ENCODE peak calls at places on chromosomes 7 and 10, in eight cellular contexts. U is K562, T is upper lobe of left lung, Q is suprapubic skin, Y is stomach, I is esophagus muscularis mucosa, V is transverse colon, R is HCT116. F is an unnamed sample.

GRCh38 chr7:28626629-28627262 is 214.4 kb downstream of the CREB5 start:
- DNase-seq in I (no peak), V (no peak), R (peak; percentile 40), Q (no peak), Y (no peak), T (no peak), U (peak; percentile 45), F (no peak)

GRCh38 chr7:148921806-148922205 is 37.7 kb upstream of the EZH2 start:
- DNase-seq in Y (peak; percentile 79), T (no peak), I (no peak), R (no peak), V (peak; percentile 73), U (no peak), Q (peak; percentile 40), F (no peak)

GRCh38 chr7:111561909-111562732 is at the start of gene IMMP2L:
- DNase-seq in T (peak; percentile 99), Y (peak; percentile 91), Q (peak; percentile 88), U (peak; percentile 98), I (peak; percentile 94), V (peak; percentile 92), R (peak; percentile 77), F (peak; percentile 77)

GRCh38 chr7:8389898-8390642 is 43.3 kb upstream of the NXPH1 start:
- DNase-seq in T (peak; percentile 0), I (no peak), Y (no peak), Q (no peak), R (peak; percentile 53), V (no peak), U (peak; percentile 86), F (no peak)

GRCh38 chr10:12130237-12130872 is 878 bp downstream of the SEC61A2 start:
- DNase-seq in Y (no peak), U (peak; percentile 71), T (no peak), I (no peak), Q (no peak), V (peak; percentile 19), R (peak; percentile 64), F (no peak)

GRCh38 chr7:69860486-69860885 is 262.2 kb downstream of the AUTS2 start:
- DNase-seq in U (no peak), R (no peak), Y (no peak), T (no peak), V (no peak), I (no peak), Q (no peak), F (no peak)

GRCh38 chr7:64997927-64998391 is 7.1 kb upstream of the ZNF117 start:
- DNase-seq in Q (no peak), T (no peak), U (no peak), Y (peak; percentile 75), V (no peak), R (no peak), I (no peak), F (peak; percentile 68)

GRCh38 chr10:70887804-70888800 is at the start of gene PCBD1:
- DNase-seq in Q (peak; percentile 85), U (peak; percentile 83), V (peak; percentile 86), T (peak; percentile 97), R (peak; percentile 54), I (no peak), Y (peak; percentile 86), F (peak; percentile 34)

GRCh38 chr10:116170815-116171250 is 102.2 kb downstream of the GFRA1 start:
- DNase-seq in U (no peak), Q (no peak), Y (no peak), R (no peak), T (no peak), I (no peak), V (no peak), F (no peak)

GRCh38 chr7:12921751-12922345 is 234.4 kb downstream of the ARL4A start:
- DNase-seq in T (no peak), Y (peak; percentile 31), R (no peak), V (peak; percentile 68), Q (no peak), I (no peak), U (no peak), F (no peak)

GRCh38 chr10:84783909-84784308 is 455.5 kb downstream of the CCSER2 start:
- DNase-seq in U (no peak), R (no peak), T (no peak), I (no peak), Q (no peak), Y (no peak), V (no peak), F (no peak)

GRCh38 chr7:43004076-43004475 is 71.9 kb downstream of the MRPL32 start:
- DNase-seq in Q (no peak), V (no peak), I (peak; percentile 37), T (no peak), R (no peak), U (peak; percentile 64), Y (no peak), F (no peak)

GRCh38 chr10:33129181-33129928 is 171.3 kb upstream of the ITGB1 start:
- DNase-seq in T (no peak), V (no peak), I (no peak), Y (no peak), U (no peak), R (no peak), Q (no peak), F (no peak)

GRCh38 chr10:115857856-115858255 is 415.1 kb downstream of the GFRA1 start:
- DNase-seq in V (no peak), I (no peak), Y (no peak), Q (no peak), T (no peak), R (no peak), U (no peak), F (no peak)

GRCh38 chr7:68917041-68917651 is 681.1 kb upstream of the AUTS2 start:
- DNase-seq in R (no peak), I (no peak), Y (no peak), U (no peak), V (no peak), T (no peak), Q (no peak), F (no peak)

GRCh38 chr7:157768198-157768597 is 431.4 kb downstream of the DNAJB6 start:
- DNase-seq in Y (no peak), I (no peak), U (no peak), R (no peak), T (peak; percentile 72), V (no peak), Q (no peak), F (no peak)

GRCh38 chr7:80379034-80379433 is 132.8 kb downstream of the GNAT3 start:
- DNase-seq in Y (no peak), T (no peak), V (no peak), Q (no peak), R (no peak), U (no peak), I (no peak), F (no peak)

GRCh38 chr7:158759749-158760444 is 55.3 kb upstream of the NCAPG2 start:
- DNase-seq in Q (no peak), U (no peak), Y (no peak), V (no peak), R (no peak), T (no peak), I (no peak), F (no peak)

GRCh38 chr10:16545126-16545736 is 23.6 kb upstream of the C1QL3 start:
- DNase-seq in I (no peak), V (no peak), Q (no peak), T (no peak), Y (no peak), U (peak; percentile 38), R (peak; percentile 6), F (no peak)

GRCh38 chr7:28623863-28624262 is 211.5 kb downstream of the CREB5 start:
- DNase-seq in V (no peak), T (no peak), U (no peak), Q (no peak), Y (no peak), I (no peak), R (peak; percentile 23), F (no peak)

GRCh38 chr10:87661861-87662785 is 2.4 kb downstream of the PAPSS2 start:
- DNase-seq in R (no peak), Y (no peak), I (no peak), V (no peak), T (no peak), Q (no peak), U (no peak), F (no peak)

GRCh38 chr10:85492684-85493083 is 873.9 kb downstream of the GRID1 start:
- DNase-seq in Q (no peak), Y (no peak), V (no peak), R (no peak), U (no peak), I (no peak), T (no peak), F (peak; percentile 49)

GRCh38 chr7:157682064-157682945 is 345.5 kb downstream of the DNAJB6 start:
- DNase-seq in Y (peak; percentile 20), R (no peak), I (no peak), U (no peak), V (no peak), Q (no peak), T (no peak), F (no peak)

GRCh38 chr10:119675483-119676170 is 24.4 kb downstream of the BAG3 start:
- DNase-seq in Q (no peak), Y (no peak), U (no peak), R (no peak), I (no peak), T (no peak), V (no peak), F (no peak)
- TF ChIP-seq POLR2AphosphoS5 in Q (no peak), Y (no peak), U (no peak), R (no peak), I (no peak), T (no peak), V (no peak), F (no peak)

GRCh38 chr7:130904031-130904757 is 170.2 kb upstream of the KLF14 start:
- DNase-seq in Q (no peak), V (no peak), U (peak; percentile 40), I (no peak), T (no peak), Y (no peak), R (peak; percentile 93), F (no peak)
- H3K4me1 ChIP-seq in Q (peaks cover 69% of the 10 kb centered on the region), V (peaks cover 96% of the 10 kb centered on the region), U (peaks cover 7% of the 10 kb centered on the region), I (peaks cover 71% of the 10 kb centered on the region), T (peaks cover 73% of the 10 kb centered on the region), Y (peaks cover 95% of the 10 kb centered on the region), R (peaks cover 92% of the 10 kb centered on the region), F (peaks cover 11% of the 10 kb centered on the region)

GRCh38 chr10:131578472-131578970 is 267.0 kb upstream of the TCERG1L start:
- DNase-seq in U (no peak), V (no peak), R (no peak), Q (no peak), Y (peak; percentile 16), I (peak; percentile 72), T (no peak), F (no peak)

GRCh38 chr10:131577786-131578471 is 266.4 kb upstream of the TCERG1L start:
- DNase-seq in V (no peak), Y (peak; percentile 21), U (no peak), I (no peak), Q (peak; percentile 46), T (no peak), R (no peak), F (peak; percentile 3)

GRCh38 chr10:131580076-131580652 is 268.6 kb upstream of the TCERG1L start:
- DNase-seq in U (no peak), Y (peak; percentile 20), V (no peak), T (no peak), R (no peak), Q (no peak), I (peak; percentile 83), F (no peak)

GRCh38 chr10:131579251-131580071 is 267.9 kb upstream of the TCERG1L start:
- DNase-seq in Q (no peak), U (no peak), T (no peak), V (no peak), Y (peak; percentile 18), R (no peak), I (peak; percentile 86), F (no peak)

GRCh38 chr10:131580674-131581073 is 269.2 kb upstream of the TCERG1L start:
- DNase-seq in Q (no peak), R (no peak), V (no peak), Y (peak; percentile 17), U (no peak), I (peak; percentile 77), T (no peak), F (no peak)
- H3K9me3 ChIP-seq in Q (no peaks in the 10 kb centered on the region), R (no peaks in the 10 kb centered on the region), V (no peaks in the 10 kb centered on the region), Y (no peaks in the 10 kb centered on the region), U (no peaks in the 10 kb centered on the region), I (no peaks in the 10 kb centered on the region), T (no peaks in the 10 kb centered on the region), F (no peaks in the 10 kb centered on the region)

GRCh38 chr10:68346774-68347173 is 14.0 kb upstream of the PBLD start:
- DNase-seq in T (no peak), U (no peak), Q (no peak), I (no peak), R (no peak), Y (no peak), V (no peak), F (no peak)
- TF ChIP-seq POLR2AphosphoS5 in T (no peak), U (no peak), Q (no peak), I (no peak), R (no peak), Y (no peak), V (no peak), F (no peak)

F was measured in breast epithelium.